ENCODE peak calls at places on chromosomes 11 and 22, in eight cellular contexts. X is keratinocyte, U is SK-N-MC, N is mammary epithelial cell, D is A673, F is fibroblast of lung, O is GM23338, I is K562. J is an unnamed sample.

GRCh38 chr22:46934746-46935491 is 172.5 kb downstream of the TBC1D22A start:
- DNase-seq in X (peak), U (no peak), N (peak), D (peak), F (peak), O (no peak), I (peak), J (peak)

GRCh38 chr11:64461081-64461480 is 102.1 kb downstream of the RPS6KA4 start:
- DNase-seq in X (no peak), U (no peak), N (no peak), D (no peak), F (no peak), O (no peak), I (no peak), J (no peak)

GRCh38 chr11:17385926-17386325 is 2.5 kb downstream of the KCNJ11 start:
- DNase-seq in X (no peak), U (no peak), N (no peak), D (no peak), F (no peak), O (no peak), I (no peak), J (no peak)

GRCh38 chr11:68889948-68890446 is 13.6 kb downstream of the MRPL21 start:
- DNase-seq in X (no peak), U (peak), N (no peak), D (peak), F (peak), O (peak), I (peak), J (no peak)

GRCh38 chr11:65571420-65571819 is 918 bp upstream of the FAM89B start:
- DNase-seq in X (no peak), U (no peak), N (no peak), D (no peak), F (no peak), O (no peak), I (no peak), J (no peak)

GRCh38 chr22:25754527-25755202 is 12.7 kb downstream of the MYO18B start:
- DNase-seq in X (no peak), U (no peak), N (no peak), D (peak), F (peak), O (no peak), I (no peak), J (no peak)

GRCh38 chr22:42991010-42991651 is 23.8 kb downstream of the PACSIN2 start:
- DNase-seq in X (no peak), U (no peak), N (peak), D (no peak), F (peak), O (no peak), I (no peak), J (no peak)

GRCh38 chr22:32837142-32837541 is 35.6 kb downstream of the TIMP3 start:
- DNase-seq in X (no peak), U (no peak), N (no peak), D (no peak), F (no peak), O (no peak), I (no peak), J (no peak)

GRCh38 chr11:69249086-69249640 is 44.8 kb upstream of the MYEOV start:
- DNase-seq in X (no peak), U (no peak), N (no peak), D (no peak), F (no peak), O (no peak), I (no peak), J (no peak)

GRCh38 chr22:44816141-44816540 is 63.8 kb downstream of the ARHGAP8 start:
- DNase-seq in X (no peak), U (no peak), N (no peak), D (no peak), F (no peak), O (no peak), I (no peak), J (no peak)

GRCh38 chr22:38413085-38414008 is 41.7 kb downstream of the KCNJ4 start:
- DNase-seq in X (no peak), U (no peak), N (no peak), D (no peak), F (no peak), O (no peak), I (no peak), J (no peak)

GRCh38 chr11:1501421-1502167 is 15.0 kb upstream of the MOB2 start:
- DNase-seq in X (no peak), U (no peak), N (no peak), D (no peak), F (no peak), O (no peak), I (no peak), J (no peak)

GRCh38 chr11:10298342-10298741 is 4.3 kb upstream of the SBF2 start:
- DNase-seq in X (no peak), U (no peak), N (peak), D (no peak), F (peak), O (no peak), I (peak), J (peak)

GRCh38 chr11:12008790-12009616 is 577 bp upstream of the DKK3 start:
- DNase-seq in X (no peak), U (no peak), N (peak), D (no peak), F (peak), O (peak), I (peak), J (no peak)
- TF ChIP-seq EZH2 in X (no peak), U (no peak), N (no peak), D (no peak), F (no peak), O (no peak), I (no peak), J (no peak)

GRCh38 chr11:20668844-20669832 is at the start of gene NELL1:
- DNase-seq in X (no peak), U (no peak), N (peak), D (peak), F (no peak), O (peak), I (no peak), J (no peak)
- TF ChIP-seq EZH2 in X (peak), U (peak), N (peak), D (no peak), F (peak), O (peak), I (no peak), J (no peak)

GRCh38 chr11:27719575-27719925 is 19.3 kb upstream of the BDNF start:
- DNase-seq in X (no peak), U (no peak), N (no peak), D (no peak), F (no peak), O (peak), I (no peak), J (no peak)

GRCh38 chr11:27722117-27722844 is 22.0 kb upstream of the BDNF start:
- DNase-seq in X (no peak), U (no peak), N (peak), D (peak), F (peak), O (peak), I (no peak), J (no peak)

GRCh38 chr11:27722945-27723344 is 22.7 kb upstream of the BDNF start:
- DNase-seq in X (no peak), U (no peak), N (no peak), D (no peak), F (no peak), O (peak), I (no peak), J (no peak)

GRCh38 chr11:27720277-27720830 is 20.1 kb upstream of the BDNF start:
- DNase-seq in X (no peak), U (no peak), N (peak), D (peak), F (peak), O (peak), I (peak), J (no peak)

GRCh38 chr11:27721505-27722116 is 21.4 kb upstream of the BDNF start:
- DNase-seq in X (no peak), U (no peak), N (no peak), D (no peak), F (no peak), O (peak), I (no peak), J (no peak)
- TF ChIP-seq EZH2 in X (peak), U (no peak), N (peak), D (peak), F (peak), O (no peak), I (no peak), J (no peak)

GRCh38 chr11:44319552-44320288 is 9.8 kb upstream of the ALX4 start:
- DNase-seq in X (no peak), U (no peak), N (peak), D (no peak), F (no peak), O (peak), I (peak), J (no peak)

GRCh38 chr11:44321059-44321458 is 11.1 kb upstream of the ALX4 start:
- DNase-seq in X (no peak), U (no peak), N (no peak), D (no peak), F (no peak), O (no peak), I (no peak), J (no peak)

GRCh38 chr11:44322243-44322642 is 12.3 kb upstream of the ALX4 start:
- DNase-seq in X (no peak), U (no peak), N (no peak), D (no peak), F (no peak), O (no peak), I (no peak), J (no peak)

GRCh38 chr11:44319170-44319551 is 9.2 kb upstream of the ALX4 start:
- DNase-seq in X (no peak), U (no peak), N (no peak), D (no peak), F (no peak), O (peak), I (no peak), J (no peak)

GRCh38 chr11:44320289-44320973 is 10.5 kb upstream of the ALX4 start:
- DNase-seq in X (no peak), U (no peak), N (no peak), D (no peak), F (no peak), O (no peak), I (no peak), J (no peak)
- TF ChIP-seq EZH2 in X (peak), U (no peak), N (no peak), D (no peak), F (no peak), O (peak), I (no peak), J (no peak)

GRCh38 chr11:13963949-13964770 is 1.6 kb downstream of the SPON1 start:
- DNase-seq in X (no peak), U (no peak), N (no peak), D (no peak), F (no peak), O (peak), I (no peak), J (no peak)
- TF ChIP-seq EZH2 in X (peak), U (no peak), N (peak), D (peak), F (peak), O (peak), I (no peak), J (no peak)

DNA sequence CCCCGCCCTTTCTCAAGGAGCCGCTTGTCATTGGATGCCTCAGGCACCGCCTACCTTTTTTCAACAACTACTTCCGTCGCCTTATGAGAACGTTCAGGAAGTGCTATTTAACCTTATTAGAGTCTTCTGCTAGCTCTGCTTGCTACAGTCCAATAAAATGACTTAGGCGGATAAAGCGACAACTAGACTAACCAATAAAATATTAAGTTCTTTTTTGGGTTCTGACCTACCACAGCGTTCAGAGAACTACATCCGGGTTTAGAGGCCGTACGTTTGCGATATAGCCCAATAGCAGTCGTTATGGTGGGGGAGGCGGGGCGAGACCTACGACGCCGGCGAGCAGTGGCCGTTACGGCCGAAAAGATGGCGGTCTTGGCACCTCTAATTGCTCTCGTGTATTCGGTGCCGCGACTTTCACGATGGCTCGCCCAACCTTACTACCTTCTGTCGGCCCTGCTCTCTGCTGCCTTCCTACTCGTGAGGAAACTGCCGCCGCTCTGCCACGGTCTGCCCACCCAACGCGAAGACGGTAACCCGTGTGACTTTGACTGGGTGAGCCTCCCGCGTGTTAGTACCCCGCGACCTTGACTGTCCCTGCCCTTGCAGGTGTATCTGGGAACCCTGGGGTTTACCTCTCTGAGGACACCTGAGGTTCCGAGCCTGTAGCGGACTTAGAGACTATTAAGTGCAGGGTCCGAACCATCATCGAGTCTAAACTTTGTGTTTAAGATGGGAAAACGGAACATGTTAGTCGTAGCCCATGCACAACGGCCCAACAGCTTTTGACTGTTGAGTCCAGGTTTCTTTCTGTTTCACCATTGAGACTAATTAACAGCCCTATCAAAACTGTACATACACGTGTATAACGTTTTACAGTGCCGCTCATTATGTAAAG is at the start of gene TMX2:
- DNase-seq in X (peak), U (peak), N (peak), D (peak), F (peak), O (peak), I (peak), J (peak)
- TF ChIP-seq EZH2 in X (no peak), U (no peak), N (no peak), D (no peak), F (no peak), O (no peak), I (no peak), J (no peak)

GRCh38 chr22:18091916-18092526 is 14.2 kb downstream of the PEX26 start:
- DNase-seq in X (no peak), U (no peak), N (peak), D (peak), F (peak), O (no peak), I (no peak), J (no peak)
- TF ChIP-seq EZH2 in X (no peak), U (no peak), N (no peak), D (no peak), F (no peak), O (no peak), I (no peak), J (no peak)